ENCODE peak calls at places on chromosomes 13 and 19, in six cellular contexts. O is ELF-1, E is H54, T is AG04450, Z is activated B cell treated with CpG ODN at 0.5 μM for 24 hours, L is DMS153. B is an unnamed sample.
A peak's percentile ranks its signal among the peaks of the same experiment; 100 is the strongest.

GRCh38 chr13:42654760-42655159 is 80.8 kb downstream of the TNFSF11 start:
- DNase-seq in O (no peak), E (no peak), T (no peak), Z (no peak), L (no peak), B (no peak)

GRCh38 chr19:15418112-15418587 is 638 bp downstream of the AKAP8L start:
- DNase-seq in O (peak; percentile 39), E (no peak), T (no peak), Z (no peak), L (no peak), B (no peak)

GRCh38 chr13:112124100-112124499 is 57.2 kb downstream of the SOX1 start:
- DNase-seq in O (no peak), E (no peak), T (no peak), Z (no peak), L (peak; percentile 87), B (no peak)

GRCh38 chr13:39405596-39405995 is 197.4 kb downstream of the LHFPL6 start:
- DNase-seq in O (peak; percentile 58), E (no peak), T (no peak), Z (no peak), L (no peak), B (no peak)

GRCh38 chr19:55041627-55042343 is 3.7 kb upstream of the GP6 start:
- DNase-seq in O (no peak), E (no peak), T (no peak), Z (no peak), L (no peak), B (no peak)

GRCh38 chr13:52798770-52799430 is 49.5 kb downstream of the PCDH8 start:
- DNase-seq in O (no peak), E (no peak), T (no peak), Z (no peak), L (no peak), B (no peak)

GRCh38 chr13:44758595-44759221 is 182.6 kb upstream of the TSC22D1 start:
- DNase-seq in O (peak; percentile 15), E (peak; percentile 50), T (peak; percentile 87), Z (no peak), L (peak; percentile 88), B (peak; percentile 3)

GRCh38 chr19:53580871-53581835 is 43.2 kb downstream of the ZNF331 start:
- DNase-seq in O (no peak), E (no peak), T (no peak), Z (no peak), L (no peak), B (no peak)